ENCODE peak calls at places on chromosomes 4 and X, in five cellular contexts. Y, C, L, U and V are unnamed samples.

GRCh38 chrX:49079489-49080428 is at the start of gene WDR45:
- DNase-seq in Y (peak), C (peak), L (peak), U (peak), V (peak)

GRCh38 chr4:48851651-48852050 is 20.8 kb downstream of the OCIAD1 start:
- DNase-seq in Y (no peak), C (no peak), L (no peak), U (no peak), V (no peak)

GRCh38 chrX:69374569-69374968 is 129.6 kb upstream of the NALF2 start:
- DNase-seq in Y (no peak), C (no peak), L (no peak), U (no peak), V (no peak)

GRCh38 chrX:139199945-139200344 is 330.6 kb upstream of the F9 start:
- DNase-seq in Y (no peak), C (no peak), L (no peak), U (no peak), V (no peak)

GRCh38 chr4:149279790-149280189 is 535.9 kb downstream of the IQCM start:
- DNase-seq in Y (no peak), C (no peak), L (no peak), U (peak), V (no peak)

GRCh38 chr4:100314057-100314456 is 123.8 kb upstream of the DDIT4L start:
- DNase-seq in Y (no peak), C (no peak), L (no peak), U (peak), V (no peak)

GRCh38 chr4:94488667-94489066 is 36.9 kb downstream of the PDLIM5 start:
- DNase-seq in Y (no peak), C (no peak), L (no peak), U (no peak), V (no peak)

GRCh38 chrX:66863721-66864120 is 224.8 kb upstream of the EDA2R start:
- DNase-seq in Y (no peak), C (no peak), L (no peak), U (no peak), V (peak)

GRCh38 chr4:15778191-15778741 is at the start of gene CD38:
- DNase-seq in Y (no peak), C (peak), L (no peak), U (peak), V (peak)

GRCh38 chrX:145820825-145821224 is 3.2 kb downstream of the SLITRK2 start:
- DNase-seq in Y (no peak), C (no peak), L (no peak), U (no peak), V (no peak)